ENCODE peak calls at places on chromosomes 11 and 22, in eight cellular contexts. C is WERI-Rb-1, E is esophagus muscularis mucosa, J is BJ, N is testis, T is DND-41, V is SK-N-SH, P is IMR-90. O is an unnamed sample.

GRCh38 chr22:32103648-32104326 is 55.3 kb downstream of the C22orf42 start:
- DNase-seq in C (no peak), E (peak; percentile 2), J (no peak), N (no peak), T (no peak), V (peak; percentile 42), P (peak; percentile 3), O (no peak)

GRCh38 chr22:22816766-22817410 is 70.7 kb upstream of the IGLL5 start:
- DNase-seq in C (no peak), E (peak; percentile 77), J (no peak), N (no peak), T (no peak), V (no peak), P (no peak), O (no peak)

GRCh38 chr11:112886707-112887370 is 74.4 kb upstream of the NCAM1 start:
- DNase-seq in C (peak; percentile 21), E (no peak), J (no peak), N (no peak), T (no peak), V (no peak), P (no peak), O (no peak)

GRCh38 chr22:22710719-22711531 is 66.5 kb downstream of the GGTLC2 start:
- DNase-seq in C (peak; percentile 75), E (no peak), J (no peak), N (peak; percentile 78), T (peak; percentile 74), V (peak; percentile 75), P (peak; percentile 17), O (peak; percentile 38)

GRCh38 chr22:48424661-48425060 is 1403.0 kb downstream of the BRD1 start:
- DNase-seq in C (no peak), E (no peak), J (no peak), N (no peak), T (no peak), V (no peak), P (no peak), O (no peak)

GRCh38 chr22:31098633-31099110 is 8.7 kb downstream of the SELENOM start:
- DNase-seq in C (no peak), E (no peak), J (no peak), N (peak; percentile 61), T (no peak), V (peak; percentile 58), P (no peak), O (peak; percentile 58)

GRCh38 chr22:28108851-28109250 is 189.8 kb upstream of the PITPNB start:
- DNase-seq in C (no peak), E (no peak), J (no peak), N (no peak), T (no peak), V (no peak), P (no peak), O (no peak)

GRCh38 chr11:36622431-36623136 is 24.5 kb upstream of the RAG2 start:
- DNase-seq in C (peak; percentile 19), E (no peak), J (no peak), N (peak; percentile 32), T (peak; percentile 78), V (peak; percentile 32), P (peak; percentile 36), O (no peak)

GRCh38 chr11:10263929-10264328 is 30.1 kb downstream of the SBF2 start:
- DNase-seq in C (no peak), E (no peak), J (peak; percentile 51), N (no peak), T (no peak), V (no peak), P (peak; percentile 85), O (no peak)

GRCh38 chr11:88522624-88523361 is 185.3 kb upstream of the CTSC start:
- DNase-seq in C (no peak), E (no peak), J (no peak), N (no peak), T (no peak), V (no peak), P (no peak), O (no peak)

GRCh38 chr11:628056-628455 is 1.1 kb upstream of the SCT start:
- DNase-seq in C (peak; percentile 7), E (no peak), J (no peak), N (no peak), T (no peak), V (no peak), P (no peak), O (no peak)

GRCh38 chr11:116984589-116984988 is 113.6 kb downstream of the SIK3 start:
- DNase-seq in C (no peak), E (no peak), J (peak; percentile 88), N (no peak), T (no peak), V (no peak), P (peak; percentile 98), O (no peak)

GRCh38 chr11:122344281-122344680 is 228.3 kb upstream of the BLID start:
- DNase-seq in C (no peak), E (no peak), J (peak; percentile 89), N (peak; percentile 40), T (no peak), V (peak; percentile 10), P (peak; percentile 94), O (no peak)

GRCh38 chr22:22945195-22945594 is 57.6 kb downstream of the IGLL5 start:
- DNase-seq in C (no peak), E (peak; percentile 57), J (no peak), N (peak; percentile 9), T (peak; percentile 23), V (no peak), P (no peak), O (no peak)

DNA sequence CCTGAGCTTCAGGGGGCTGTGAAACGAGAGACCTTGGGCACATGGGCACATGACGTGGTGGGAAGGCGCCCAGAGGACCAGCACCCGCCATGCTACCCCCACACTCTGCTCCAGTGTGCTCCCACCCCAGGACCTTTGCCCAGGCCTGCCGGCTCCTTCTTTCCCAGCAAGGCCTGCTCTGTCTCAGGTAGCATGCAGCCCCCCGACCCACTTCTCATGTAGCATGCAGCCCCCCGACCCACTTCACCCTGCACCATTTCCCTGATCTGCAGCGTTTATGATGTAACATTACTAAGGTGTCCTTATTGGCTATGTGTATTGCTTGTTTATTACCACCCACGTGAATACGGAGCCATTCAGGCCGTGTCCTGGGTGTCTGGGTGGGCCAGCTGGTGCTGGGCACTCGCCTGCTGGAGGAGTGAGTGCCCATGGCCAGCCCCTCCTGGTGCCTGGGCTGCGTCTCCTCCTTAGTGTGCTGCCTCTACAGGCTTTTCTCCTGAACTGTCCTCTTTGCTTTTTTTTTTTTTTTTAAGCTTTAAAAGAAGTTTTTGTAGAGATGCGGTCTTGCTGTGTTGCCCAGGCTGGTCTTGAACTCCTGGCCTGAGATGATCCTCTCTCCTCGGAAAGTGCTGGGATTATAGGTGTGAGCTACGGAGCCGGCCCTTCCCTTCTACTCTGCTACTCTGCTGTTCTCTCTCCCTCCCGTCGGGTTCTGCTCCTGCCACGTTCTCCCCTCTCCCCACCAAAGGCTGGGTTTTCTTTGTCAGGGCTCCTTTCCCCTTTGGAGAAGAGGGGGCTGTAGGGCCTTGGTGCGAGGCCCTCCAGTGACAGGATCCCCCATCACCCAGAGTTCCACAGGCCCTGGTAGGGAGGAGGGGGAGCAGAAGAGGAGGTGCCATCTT is 29.4 kb downstream of the LRP5 start:
- DNase-seq in C (no peak), E (no peak), J (no peak), N (no peak), T (no peak), V (peak; percentile 80), P (no peak), O (no peak)
- TF ChIP-seq CTCF in C (no peak), E (no peak), J (no peak), N (no peak), T (no peak), V (no peak), P (no peak), O (no peak)

DNA sequence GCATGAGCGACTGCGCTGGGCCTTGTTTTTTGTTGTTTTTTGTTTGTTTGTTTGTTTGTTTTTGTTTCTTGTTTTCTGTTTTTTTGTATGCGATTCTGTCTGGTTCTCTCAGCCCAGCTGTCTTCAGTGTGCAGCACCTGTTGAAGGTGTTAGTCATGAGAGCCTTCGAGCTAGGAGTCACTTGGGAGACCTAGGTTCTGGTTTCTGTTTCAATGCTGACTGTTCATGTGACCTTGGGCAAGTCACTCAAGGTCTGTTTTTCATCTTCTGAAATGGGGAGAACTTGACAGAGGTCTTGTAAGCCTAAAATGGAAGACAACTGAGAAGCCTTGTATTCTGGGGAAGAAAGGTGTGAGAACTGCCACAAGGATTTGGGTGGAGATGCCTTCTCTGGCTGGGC is 1.8 kb downstream of the DCPS start:
- DNase-seq in C (no peak), E (no peak), J (no peak), N (no peak), T (no peak), V (no peak), P (no peak), O (no peak)
- H3K27me3 ChIP-seq in C (no peaks in the 10 kb centered on the region), E (no peaks in the 10 kb centered on the region), J (no peaks in the 10 kb centered on the region), N (no peaks in the 10 kb centered on the region), T (no peaks in the 10 kb centered on the region), V (no peaks in the 10 kb centered on the region), P (no peaks in the 10 kb centered on the region), O (no peaks in the 10 kb centered on the region)

DNA sequence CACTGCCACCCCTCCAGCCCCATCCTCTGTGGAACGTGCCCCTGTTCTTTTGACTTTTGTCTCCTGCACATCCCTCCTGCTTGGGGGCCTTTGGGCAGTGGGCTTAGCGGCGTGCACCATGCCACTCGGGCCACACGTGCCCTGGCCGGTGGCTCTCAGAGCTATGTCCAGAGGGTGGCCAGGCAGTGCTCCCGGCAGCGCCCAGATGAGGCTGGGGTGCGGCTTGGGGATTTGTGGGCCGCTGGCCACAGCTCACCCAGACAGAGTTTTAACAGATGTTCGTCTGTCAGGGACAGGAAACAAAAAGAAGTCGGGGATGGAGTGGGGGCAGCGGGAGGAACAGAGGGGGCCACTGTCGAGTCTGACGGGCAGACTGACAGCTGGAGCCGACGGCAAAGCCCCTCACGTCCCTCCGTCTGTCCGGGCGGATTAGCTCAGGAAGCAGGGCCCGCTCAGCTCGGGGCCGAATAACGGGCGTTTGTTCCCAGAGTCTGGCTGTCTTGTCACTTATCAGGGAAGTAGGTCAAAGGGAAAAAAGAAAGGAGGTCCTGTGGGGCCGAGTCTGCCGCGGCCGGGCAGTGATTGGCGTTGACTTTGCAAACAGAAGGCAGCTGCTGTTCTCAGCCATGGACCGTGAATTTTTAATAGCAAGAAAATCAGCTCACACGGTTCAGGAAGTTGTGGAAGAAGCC is 61.6 kb downstream of the LRP5 start:
- DNase-seq in C (peak; percentile 82), E (no peak), J (no peak), N (peak; percentile 53), T (no peak), V (peak; percentile 83), P (peak; percentile 15), O (peak; percentile 62)
- H3K4me3 ChIP-seq in C (peak overlapping the region; percentile 29), E (peak overlapping the region; percentile 34), J (no peak overlapping the region), N (no peak overlapping the region), T (no peak overlapping the region), V (peak overlapping the region; percentile 6), P (no peak overlapping the region), O (peak overlapping the region; percentile 6)

GRCh38 chr11:109040303-109040702 is 375.4 kb downstream of the DDX10 start:
- DNase-seq in C (peak; percentile 33), E (peak; percentile 7), J (no peak), N (no peak), T (no peak), V (peak; percentile 4), P (no peak), O (no peak)

GRCh38 chr11:109039611-109040010 is 374.7 kb downstream of the DDX10 start:
- DNase-seq in C (no peak), E (no peak), J (no peak), N (no peak), T (no peak), V (no peak), P (no peak), O (no peak)

GRCh38 chr11:109035261-109035660 is 370.4 kb downstream of the DDX10 start:
- DNase-seq in C (no peak), E (no peak), J (no peak), N (no peak), T (no peak), V (no peak), P (no peak), O (no peak)

GRCh38 chr11:109036011-109036410 is 371.1 kb downstream of the DDX10 start:
- DNase-seq in C (no peak), E (peak; percentile 19), J (no peak), N (no peak), T (no peak), V (no peak), P (no peak), O (no peak)

GRCh38 chr11:109037856-109038780 is 373.2 kb downstream of the DDX10 start:
- DNase-seq in C (no peak), E (peak; percentile 79), J (peak; percentile 27), N (no peak), T (no peak), V (no peak), P (peak; percentile 61), O (no peak)
- TF ChIP-seq CTCF in C (no peak), E (no peak), J (no peak), N (no peak), T (no peak), V (peak; percentile 21), P (no peak), O (no peak)